ENCODE peak calls at places on chromosome 19, in four cellular contexts. R, H, E and L are unnamed samples.
A peak's percentile ranks its signal among the peaks of the same experiment; 100 is the strongest.

GRCh38 chr19:39083983-39084731 is at the start of gene ACP7:
- DNase-seq in R (no peak), H (no peak), E (no peak), L (no peak)

GRCh38 chr19:50025794-50026549 is at the start of gene ZNF473:
- DNase-seq in R (peak; percentile 94), H (no peak), E (peak; percentile 77), L (peak; percentile 95)

GRCh38 chr19:50565984-50566903 is 2.0 kb downstream of the LRRC4B start:
- DNase-seq in R (no peak), H (no peak), E (no peak), L (no peak)

GRCh38 chr19:58367698-58368454 is 5.3 kb upstream of the ZNF497 start:
- DNase-seq in R (no peak), H (no peak), E (no peak), L (no peak)

GRCh38 chr19:56117376-56117884 is 3.7 kb downstream of the ZNF787 start:
- DNase-seq in R (no peak), H (no peak), E (no peak), L (no peak)

GRCh38 chr19:15038304-15038703 is 11.0 kb upstream of the CASP14 start:
- DNase-seq in R (no peak), H (no peak), E (no peak), L (no peak)

GRCh38 chr19:3862826-3863500 is 5.9 kb downstream of the ZFR2 start:
- DNase-seq in R (no peak), H (no peak), E (no peak), L (no peak)

GRCh38 chr19:37932985-37933953 is 26.3 kb downstream of the SIPA1L3 start:
- DNase-seq in R (peak; percentile 71), H (no peak), E (no peak), L (peak; percentile 86)

GRCh38 chr19:49637865-49638350 is 2.0 kb downstream of the RRAS start:
- DNase-seq in R (peak; percentile 75), H (no peak), E (peak; percentile 31), L (peak; percentile 94)

GRCh38 chr19:17950310-17951150 is 16.4 kb upstream of the KCNN1 start:
- DNase-seq in R (no peak), H (no peak), E (no peak), L (no peak)
- H3K4me3 ChIP-seq in R (no peak overlapping the region), H (peak overlapping the region; percentile 74), E (peak overlapping the region; percentile 52), L (no peak overlapping the region)

GRCh38 chr19:2072757-2073551 is 21.9 kb upstream of the MKNK2 start:
- DNase-seq in R (no peak), H (no peak), E (no peak), L (no peak)
- H3K4me1 ChIP-seq in R (peaks cover 2% of the 10 kb centered on the region), H (peaks cover 28% of the 10 kb centered on the region), E (no peaks in the 10 kb centered on the region), L (peaks cover 8% of the 10 kb centered on the region)

DNA sequence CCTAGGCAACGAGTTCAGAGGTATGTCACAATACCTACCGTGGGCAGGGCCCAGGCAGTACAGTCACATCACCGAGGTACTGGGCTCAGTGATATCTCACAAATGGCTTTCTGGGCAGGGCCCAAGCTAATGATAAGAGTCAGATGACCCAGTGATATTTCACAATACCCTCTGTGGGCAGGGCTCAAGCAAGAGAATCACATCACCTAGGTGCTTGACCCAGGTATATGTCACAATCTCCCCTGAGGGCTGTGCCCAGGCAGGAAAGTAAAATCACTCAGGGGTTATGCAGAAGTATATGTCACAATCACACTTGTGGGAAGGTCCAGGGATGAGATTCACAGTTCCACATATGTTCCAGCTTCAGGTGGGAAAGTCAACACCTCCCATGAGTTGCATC is 45.3 kb downstream of the ZNF729 start:
- DNase-seq in R (no peak), H (no peak), E (no peak), L (no peak)
- H3K4me3 ChIP-seq in R (no peak overlapping the region), H (no peak overlapping the region), E (no peak overlapping the region), L (no peak overlapping the region)

DNA sequence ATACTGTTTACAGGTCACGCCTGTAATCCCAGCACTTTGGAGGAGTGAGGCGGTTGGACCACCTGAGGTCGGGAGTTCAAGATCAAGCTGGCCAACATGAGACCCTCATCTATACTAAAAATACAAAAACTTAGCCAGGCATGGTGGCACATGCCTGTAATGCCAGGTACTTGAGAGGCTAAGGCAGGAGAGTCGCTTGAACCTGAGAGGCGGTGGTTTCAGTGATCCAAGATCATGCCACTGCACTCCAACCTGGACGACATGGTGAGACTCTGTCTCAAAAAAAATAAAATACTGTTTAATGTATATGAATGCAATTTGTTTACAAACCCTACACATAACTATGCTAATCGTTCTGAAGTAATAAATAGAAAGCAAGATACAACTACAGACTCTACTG is 102.4 kb downstream of the ZNF486 start:
- DNase-seq in R (no peak), H (no peak), E (no peak), L (no peak)
- H3K4me1 ChIP-seq in R (no peaks in the 10 kb centered on the region), H (no peaks in the 10 kb centered on the region), E (peaks cover 3% of the 10 kb centered on the region), L (no peaks in the 10 kb centered on the region)

GRCh38 chr19:710767-711166 is 2.0 kb downstream of the PALM start:
- DNase-seq in R (peak; percentile 63), H (no peak), E (no peak), L (no peak)
- H3K4me3 ChIP-seq in R (no peak overlapping the region), H (no peak overlapping the region), E (no peak overlapping the region), L (no peak overlapping the region)

GRCh38 chr19:45090034-45090433 is 2.9 kb upstream of the PPP1R37 start:
- DNase-seq in R (no peak), H (no peak), E (no peak), L (no peak)

GRCh38 chr19:45090598-45090997 is 2.4 kb upstream of the PPP1R37 start:
- DNase-seq in R (no peak), H (no peak), E (no peak), L (no peak)

GRCh38 chr19:45094158-45094557 is 1.2 kb downstream of the PPP1R37 start:
- DNase-seq in R (no peak), H (no peak), E (no peak), L (no peak)

GRCh38 chr19:45092747-45093678 is at the start of gene PPP1R37:
- DNase-seq in R (peak; percentile 97), H (peak; percentile 77), E (peak; percentile 90), L (peak; percentile 96)

DNA sequence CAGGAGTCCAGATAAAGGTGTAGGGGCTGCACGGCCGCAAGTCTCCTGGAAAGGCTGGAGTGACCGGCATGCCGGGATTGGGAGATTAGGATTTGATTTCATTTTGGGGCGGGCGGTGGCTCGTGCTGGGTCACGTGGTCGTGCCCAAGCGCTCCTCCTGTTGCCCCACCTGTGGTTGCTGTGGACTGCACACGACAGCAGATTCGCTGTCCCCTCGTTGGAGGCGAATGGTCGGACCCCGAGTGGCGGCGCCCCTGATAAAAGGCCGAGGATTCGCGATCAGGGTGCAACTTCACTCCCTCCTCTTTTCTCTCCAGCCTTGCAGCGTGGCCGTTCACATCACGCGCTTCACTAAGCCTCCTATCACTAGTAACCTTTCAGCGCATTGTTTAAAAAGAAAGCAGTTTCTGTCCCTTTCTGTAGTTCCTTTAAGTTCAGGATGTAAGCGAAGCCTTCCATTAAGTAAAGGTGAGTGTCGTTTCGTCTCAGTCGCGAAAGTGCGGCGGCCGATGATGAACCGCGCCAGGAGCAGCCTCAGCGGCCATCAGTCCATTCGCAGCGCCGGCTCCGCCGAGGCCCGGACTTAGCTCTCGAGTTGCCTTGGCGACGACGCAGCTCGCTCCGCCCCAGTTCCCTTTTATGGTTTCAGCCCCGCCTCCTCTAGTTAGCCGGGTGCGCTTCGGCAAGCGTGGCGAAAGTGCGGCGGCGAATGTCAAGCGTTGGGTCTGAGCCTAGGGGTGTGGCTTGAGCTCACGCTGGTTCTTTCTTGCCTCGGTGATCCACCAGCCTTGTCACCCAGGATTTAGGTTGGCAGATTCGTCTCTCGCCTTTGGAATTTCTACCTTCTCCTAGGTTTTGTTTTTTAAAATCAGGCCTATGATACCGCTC is 1.7 kb upstream of the PPP1R37 start:
- DNase-seq in R (peak; percentile 98), H (peak; percentile 89), E (peak; percentile 97), L (peak; percentile 99)
- H3K4me1 ChIP-seq in R (peaks cover 20% of the 10 kb centered on the region), H (peaks cover 9% of the 10 kb centered on the region), E (peaks cover 6% of the 10 kb centered on the region), L (peaks cover 12% of the 10 kb centered on the region)

GRCh38 chr19:40280608-40281221 is 4.4 kb downstream of the AKT2 start:
- DNase-seq in R (no peak), H (no peak), E (no peak), L (peak; percentile 91)
- H3K4me3 ChIP-seq in R (no peak overlapping the region), H (peak overlapping the region; percentile 59), E (no peak overlapping the region), L (no peak overlapping the region)

DNA sequence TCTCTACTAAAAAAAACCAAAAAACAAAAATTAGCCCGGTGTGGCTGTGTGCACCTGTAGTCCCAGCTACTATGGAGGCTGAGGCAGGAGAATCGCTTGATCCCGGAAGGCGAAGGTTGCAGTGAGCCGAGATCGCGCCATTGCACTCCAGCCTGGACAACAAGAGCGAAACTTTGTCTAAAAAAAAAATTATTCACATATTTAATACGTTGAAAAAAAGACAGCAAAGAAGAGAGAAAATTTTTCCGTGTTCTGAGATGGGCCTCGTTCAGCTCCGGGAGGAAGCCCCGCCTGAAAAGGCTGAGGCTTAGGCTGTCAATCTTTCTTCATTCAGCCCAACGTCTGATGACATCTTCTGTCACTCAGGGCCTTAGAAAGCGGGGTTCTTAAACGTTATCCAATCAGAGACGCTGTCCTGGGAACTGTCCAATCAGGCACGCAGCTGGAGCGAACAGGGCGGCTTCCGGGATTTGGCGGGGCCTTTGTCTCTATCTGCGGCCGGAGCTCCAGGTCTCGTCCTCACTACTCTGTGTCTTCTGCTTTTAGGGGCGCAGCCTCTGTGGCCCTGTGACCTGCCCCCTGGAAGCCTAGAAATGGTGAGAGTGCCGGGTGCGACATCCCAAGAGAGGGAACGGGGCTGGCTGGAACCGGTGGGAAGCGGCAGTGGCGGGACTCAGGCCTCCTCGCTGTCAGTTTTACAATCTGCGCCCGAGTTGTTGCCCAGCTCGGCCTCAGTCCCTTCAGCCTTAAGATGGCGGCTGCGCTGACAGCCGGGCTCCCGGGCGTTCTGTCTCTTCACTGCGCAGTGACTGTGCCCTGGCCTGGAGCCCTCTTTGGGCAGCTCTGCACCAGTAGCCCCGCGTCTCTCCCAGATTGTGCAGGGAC is at the start of gene ZNF726:
- DNase-seq in R (peak; percentile 93), H (peak; percentile 37), E (no peak), L (peak; percentile 87)
- H3K4me1 ChIP-seq in R (no peaks in the 10 kb centered on the region), H (no peaks in the 10 kb centered on the region), E (no peaks in the 10 kb centered on the region), L (no peaks in the 10 kb centered on the region)

GRCh38 chr19:1524206-1524971 is 512 bp downstream of the PLK5 start:
- DNase-seq in R (no peak), H (no peak), E (no peak), L (no peak)
- H3K4me3 ChIP-seq in R (no peak overlapping the region), H (no peak overlapping the region), E (no peak overlapping the region), L (no peak overlapping the region)